ENCODE peak calls at places on chromosomes 16 and 17, in eight cellular contexts. Z, K, G, E, X, F, I and V are unnamed samples.

GRCh38 chr17:44555056-44555455 is 2.2 kb upstream of the FZD2 start:
- DNase-seq in Z (no peak), E (no peak), X (no peak), G (no peak), I (no peak), F (no peak), K (no peak), V (no peak)

GRCh38 chr17:61833536-61834203 is 29.7 kb downstream of the BRIP1 start:
- DNase-seq in K (peak; percentile 40), G (peak; percentile 68), F (no peak), X (no peak), E (peak; percentile 63), Z (no peak), I (peak; percentile 96), V (peak; percentile 64)

GRCh38 chr17:11144358-11145233 is 96.4 kb upstream of the SHISA6 start:
- DNase-seq in X (peak; percentile 31), K (peak; percentile 40), F (no peak), Z (no peak), I (peak; percentile 57), E (peak; percentile 57), G (peak; percentile 21), V (peak; percentile 62)

GRCh38 chr16:9966569-9967157 is 215.6 kb downstream of the GRIN2A start:
- DNase-seq in G (no peak), K (no peak), Z (no peak), E (no peak), X (no peak), F (no peak), I (peak; percentile 65), V (no peak)

GRCh38 chr17:8176197-8176940 is at the start of gene TMEM107:
- DNase-seq in Z (peak; percentile 92), E (peak; percentile 81), G (peak; percentile 97), I (peak; percentile 83), K (peak; percentile 88), F (no peak), X (peak; percentile 91), V (peak; percentile 88)

GRCh38 chr17:79741401-79741750 is 10.6 kb downstream of the ENPP7 start:
- DNase-seq in X (no peak), I (no peak), E (no peak), G (no peak), Z (no peak), K (no peak), F (no peak), V (no peak)

GRCh38 chr17:12122091-12122490 is 101.4 kb downstream of the MAP2K4 start:
- DNase-seq in I (no peak), X (no peak), Z (no peak), E (no peak), G (peak; percentile 46), F (no peak), K (no peak), V (peak; percentile 18)

GRCh38 chr16:4266372-4266771 is 6.5 kb downstream of the TFAP4 start:
- DNase-seq in E (peak; percentile 19), K (no peak), F (no peak), I (peak; percentile 21), X (no peak), Z (no peak), G (peak; percentile 19), V (peak; percentile 23)

GRCh38 chr17:41329279-41329925 is 13.9 kb upstream of the KRTAP17-1 start:
- DNase-seq in E (peak; percentile 75), F (no peak), Z (no peak), X (no peak), I (peak; percentile 69), G (peak; percentile 78), K (peak; percentile 40), V (peak; percentile 86)

GRCh38 chr17:9645858-9646555 is 690 bp downstream of the USP43 start:
- DNase-seq in I (peak; percentile 51), E (no peak), G (no peak), Z (no peak), K (peak; percentile 53), X (peak; percentile 34), F (no peak), V (peak; percentile 16)

GRCh38 chr17:77118251-77118928 is 22.4 kb upstream of the SEC14L1 start:
- DNase-seq in G (no peak), K (no peak), Z (no peak), X (no peak), E (no peak), I (no peak), F (no peak), V (no peak)

GRCh38 chr17:35588196-35588920 is 1.2 kb downstream of the AP2B1 start:
- DNase-seq in X (no peak), F (no peak), E (no peak), Z (no peak), G (peak; percentile 63), K (peak; percentile 54), I (peak; percentile 93), V (no peak)

GRCh38 chr17:66580178-66580577 is 254.7 kb upstream of the CACNG5 start:
- DNase-seq in X (peak; percentile 31), Z (peak; percentile 79), I (no peak), E (peak; percentile 15), K (no peak), G (peak; percentile 61), F (no peak), V (peak; percentile 15)

GRCh38 chr16:83717308-83717707 is 90.5 kb upstream of the HSBP1 start:
- DNase-seq in G (no peak), I (no peak), F (no peak), K (no peak), Z (no peak), X (no peak), E (no peak), V (no peak)

GRCh38 chr16:65876200-65876498 is 490.3 kb upstream of the CDH5 start:
- DNase-seq in E (peak; percentile 70), X (no peak), I (peak; percentile 25), F (no peak), G (no peak), Z (no peak), K (no peak), V (peak; percentile 54)

GRCh38 chr17:26962255-26963162 is 331.4 kb upstream of the WSB1 start:
- DNase-seq in X (no peak), I (no peak), E (no peak), F (no peak), K (no peak), Z (no peak), G (no peak), V (no peak)

GRCh38 chr16:86885139-86885538 is 306.8 kb downstream of the FOXL1 start:
- DNase-seq in E (no peak), F (no peak), I (no peak), K (no peak), Z (no peak), X (no peak), G (no peak), V (no peak)

GRCh38 chr16:81602377-81602776 is 157.8 kb downstream of the CMIP start:
- DNase-seq in E (no peak), K (no peak), X (no peak), I (no peak), Z (no peak), F (no peak), G (no peak), V (no peak)

GRCh38 chr16:87697792-87698191 is 68.0 kb downstream of the KLHDC4 start:
- DNase-seq in F (no peak), X (no peak), I (no peak), E (no peak), G (no peak), Z (no peak), K (no peak), V (no peak)

GRCh38 chr17:39926588-39927100 is 757 bp downstream of the ORMDL3 start:
- DNase-seq in F (no peak), X (peak; percentile 28), Z (peak; percentile 71), G (peak; percentile 61), I (peak; percentile 21), E (peak; percentile 27), K (no peak), V (peak; percentile 64)

GRCh38 chr17:41547378-41547841 is 19.3 kb upstream of the KRT19 start:
- DNase-seq in G (no peak), E (no peak), X (no peak), Z (no peak), F (no peak), I (peak; percentile 50), K (no peak), V (no peak)